ENCODE peak calls at places on chromosomes 4 and X, in four cellular contexts. X is NT2/D1, S is A673, Q is mesenchymal stem cell. H is an unnamed sample.

GRCh38 chr4:73257995-73258667 is 467 bp downstream of the ANKRD17 start:
- DNase-seq in S (peak; percentile 27), Q (peak; percentile 68), X (no peak), H (no peak)

GRCh38 chrX:40468033-40468979 is 112.5 kb upstream of the ATP6AP2 start:
- DNase-seq in S (peak; percentile 66), X (peak; percentile 57), Q (peak; percentile 38), H (peak; percentile 72)

GRCh38 chrX:44946771-44947170 is 73.8 kb downstream of the KDM6A start:
- DNase-seq in Q (no peak), X (no peak), S (peak; percentile 29), H (no peak)

GRCh38 chr4:9904976-9905587 is 116.2 kb downstream of the SLC2A9 start:
- DNase-seq in Q (no peak), X (no peak), S (no peak), H (no peak)

GRCh38 chr4:4542824-4543485 is 1.1 kb upstream of the STX18 start:
- DNase-seq in S (no peak), Q (no peak), X (no peak), H (peak; percentile 45)

GRCh38 chr4:8386731-8387130 is 53.8 kb downstream of the ACOX3 start:
- DNase-seq in Q (no peak), S (no peak), X (no peak), H (no peak)

GRCh38 chrX:3518870-3519269 is 172.4 kb upstream of the MXRA5 start:
- DNase-seq in Q (peak; percentile 87), S (no peak), X (no peak), H (no peak)

GRCh38 chr4:6301051-6301731 is 31.5 kb downstream of the WFS1 start:
- DNase-seq in X (no peak), S (no peak), Q (no peak), H (no peak)

GRCh38 chr4:167234388-167234881 is at the start of gene SPOCK3:
- DNase-seq in S (peak; percentile 31), Q (peak; percentile 44), X (no peak), H (peak; percentile 75)

GRCh38 chrX:31550169-31550568 is 478.3 kb upstream of the FTHL17 start:
- DNase-seq in Q (no peak), S (no peak), X (no peak), H (no peak)

GRCh38 chr4:111040904-111041303 is 418.0 kb upstream of the PITX2 start:
- DNase-seq in Q (no peak), S (no peak), X (no peak), H (no peak)

GRCh38 chr4:170682511-170682910 is 592.8 kb upstream of the AADAT start:
- DNase-seq in X (peak; percentile 13), Q (no peak), S (no peak), H (peak; percentile 24)

GRCh38 chr4:98928131-98928504 is 815 bp downstream of the EIF4E start:
- DNase-seq in X (peak; percentile 56), Q (peak; percentile 91), S (peak; percentile 91), H (peak; percentile 93)

GRCh38 chrX:153765138-153766079 is 1.4 kb downstream of the PLXNB3 start:
- DNase-seq in S (no peak), X (no peak), Q (peak; percentile 28), H (no peak)

GRCh38 chrX:153970398-153971123 is 1.1 kb downstream of the HCFC1 start:
- DNase-seq in S (peak; percentile 86), X (peak; percentile 32), Q (peak; percentile 79), H (peak; percentile 73)

GRCh38 chrX:94178145-94178790 is 504.3 kb downstream of the FAM133A start:
- DNase-seq in X (no peak), Q (peak; percentile 18), S (peak; percentile 0), H (no peak)

GRCh38 chr4:94671113-94671512 is 86.6 kb upstream of the BMPR1B start:
- DNase-seq in Q (no peak), X (no peak), S (no peak), H (no peak)

GRCh38 chr4:786074-786741 is 39.7 kb downstream of the CPLX1 start:
- DNase-seq in X (no peak), S (no peak), Q (no peak), H (peak; percentile 33)

GRCh38 chr4:7054106-7054880 is 11.1 kb downstream of the TADA2B start:
- DNase-seq in S (no peak), X (no peak), Q (no peak), H (no peak)

GRCh38 chrX:100410901-100411801 is 1.1 kb upstream of the PCDH19 start:
- DNase-seq in X (no peak), Q (no peak), S (no peak), H (peak; percentile 47)

GRCh38 chrX:72086995-72087394 is 44.7 kb downstream of the RTL5 start:
- DNase-seq in Q (no peak), S (no peak), X (no peak), H (no peak)

GRCh38 chr4:54395013-54395527 is 166.0 kb downstream of the PDGFRA start:
- DNase-seq in X (no peak), Q (no peak), S (no peak), H (no peak)

GRCh38 chr4:138329506-138330070 is 87.4 kb upstream of the SLC7A11 start:
- DNase-seq in S (no peak), Q (no peak), X (no peak), H (no peak)

GRCh38 chr4:36226430-36227227 is 17.7 kb downstream of the ARAP2 start:
- DNase-seq in S (no peak), X (no peak), Q (no peak), H (no peak)

GRCh38 chr4:55216871-55217635 is 91.7 kb upstream of the KDR start:
- DNase-seq in S (peak; percentile 14), X (no peak), Q (peak; percentile 11), H (peak; percentile 19)

GRCh38 chr4:89221175-89221867 is 86.3 kb downstream of the GPRIN3 start:
- DNase-seq in Q (peak; percentile 33), S (no peak), X (no peak), H (no peak)

GRCh38 chrX:78997870-78998558 is 52.8 kb downstream of the P2RY10 start:
- DNase-seq in S (no peak), X (no peak), Q (no peak), H (peak; percentile 1)

GRCh38 chr4:139800082-139800481 is 134.5 kb downstream of the MGST2 start:
- DNase-seq in Q (no peak), X (no peak), S (no peak), H (no peak)

GRCh38 chr4:112075129-112075753 is 70.0 kb upstream of the FAM241A start:
- DNase-seq in Q (peak; percentile 71), X (peak; percentile 35), S (peak; percentile 76), H (peak; percentile 68)

GRCh38 chrX:73214366-73215094 is at the start of gene NAP1L2:
- DNase-seq in X (peak; percentile 22), S (peak; percentile 4), Q (no peak), H (peak; percentile 61)

GRCh38 chr4:4775493-4776004 is 83.9 kb upstream of the MSX1 start:
- DNase-seq in Q (no peak), S (no peak), X (no peak), H (no peak)

GRCh38 chrX:76026292-76026691 is 146.6 kb upstream of the PBDC1 start:
- DNase-seq in S (no peak), Q (no peak), X (no peak), H (peak; percentile 18)

GRCh38 chr4:88033309-88033708 is 25.9 kb downstream of the PKD2 start:
- DNase-seq in Q (peak; percentile 76), S (peak; percentile 47), X (peak; percentile 6), H (peak; percentile 69)

GRCh38 chr4:10623241-10623640 is 61.3 kb downstream of the CLNK start:
- DNase-seq in Q (no peak), S (no peak), X (no peak), H (no peak)

GRCh38 chr4:37674446-37674845 is 11.7 kb downstream of the RELL1 start:
- DNase-seq in Q (no peak), S (peak; percentile 50), X (no peak), H (no peak)

GRCh38 chr4:37671072-37671471 is 15.1 kb downstream of the RELL1 start:
- DNase-seq in X (no peak), S (no peak), Q (no peak), H (no peak)

GRCh38 chr4:37670249-37670648 is 15.9 kb downstream of the RELL1 start:
- DNase-seq in S (no peak), Q (no peak), X (no peak), H (no peak)

GRCh38 chr4:37675587-37676290 is 10.4 kb downstream of the RELL1 start:
- DNase-seq in X (no peak), S (no peak), Q (no peak), H (no peak)

GRCh38 chr4:37673523-37674192 is 12.5 kb downstream of the RELL1 start:
- DNase-seq in X (no peak), S (no peak), Q (no peak), H (no peak)
- H3K4me1 ChIP-seq in X (no peaks in the 10 kb centered on the region), S (peaks cover 16% of the 10 kb centered on the region), Q (peaks cover 7% of the 10 kb centered on the region), H (peaks cover 11% of the 10 kb centered on the region)

DNA sequence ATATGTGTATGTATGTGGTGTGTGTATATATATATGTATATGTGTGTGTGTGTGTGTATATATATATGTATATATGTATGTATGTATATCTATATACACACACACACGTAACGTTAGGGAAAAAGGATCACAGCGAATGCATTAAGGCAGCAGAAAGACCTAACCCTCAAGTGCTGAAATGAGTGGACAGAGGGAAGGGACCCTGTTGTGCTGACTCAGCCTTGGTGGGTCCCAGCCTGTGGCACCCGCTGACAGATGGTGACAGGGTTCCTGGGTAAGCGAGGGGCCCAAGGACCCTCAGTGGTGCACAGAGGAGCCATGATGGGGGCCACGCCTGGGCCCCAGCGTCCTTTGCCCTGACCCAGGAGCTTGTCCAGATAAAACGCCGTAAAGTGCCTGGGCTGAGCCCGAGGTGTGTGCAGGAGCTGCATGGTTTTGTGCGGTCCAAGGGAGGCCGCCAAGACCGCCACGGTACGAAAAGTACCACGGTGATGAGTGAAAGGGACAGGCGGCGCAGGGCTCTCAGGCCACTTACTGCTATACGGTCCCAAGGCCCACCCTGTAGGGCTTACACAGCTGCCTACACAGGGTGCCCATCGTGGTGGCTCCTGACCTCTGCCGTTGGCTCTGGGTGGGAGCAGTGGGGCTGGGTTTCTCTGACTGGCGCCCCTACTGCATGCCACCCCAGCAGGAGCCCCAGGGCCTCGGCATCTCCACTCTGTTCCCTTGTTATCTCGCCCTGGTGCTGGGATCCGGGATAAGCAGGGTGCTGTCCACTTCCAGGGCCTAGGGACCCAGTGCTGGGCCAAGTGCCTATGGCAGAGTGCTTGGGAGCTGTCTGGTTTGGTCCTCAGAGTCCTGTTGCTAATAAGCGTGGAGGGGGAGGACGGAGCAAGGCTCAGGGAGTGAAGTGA is 10.0 kb downstream of the SH3BP2 start:
- DNase-seq in S (no peak), Q (no peak), X (no peak), H (no peak)
- H3K4me1 ChIP-seq in S (peaks cover 11% of the 10 kb centered on the region), Q (peaks cover 73% of the 10 kb centered on the region), X (peaks cover 40% of the 10 kb centered on the region), H (peaks cover 20% of the 10 kb centered on the region)

DNA sequence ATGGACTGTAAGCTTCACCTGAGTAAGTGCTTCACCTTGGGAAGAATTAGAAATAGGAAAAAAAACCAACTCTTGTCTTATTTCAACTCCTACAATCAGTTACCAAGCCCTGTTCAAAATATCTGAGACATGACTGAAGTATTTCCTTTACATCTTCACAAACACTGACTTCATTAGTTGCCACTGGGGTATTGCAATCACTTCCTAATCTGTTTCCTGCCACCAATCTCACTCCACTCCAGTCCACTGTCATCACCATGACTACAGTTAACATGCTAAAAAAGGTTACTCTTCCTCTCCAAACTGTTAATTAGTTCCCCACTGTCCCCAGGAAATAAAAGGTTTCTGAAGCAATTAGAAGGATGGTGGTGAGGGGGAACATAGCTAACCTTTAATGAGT is 3.3 kb upstream of the SUPT20HL1 start:
- DNase-seq in S (peak; percentile 39), Q (peak; percentile 31), X (no peak), H (no peak)
- H3K4me1 ChIP-seq in S (peaks cover 7% of the 10 kb centered on the region), Q (no peaks in the 10 kb centered on the region), X (no peaks in the 10 kb centered on the region), H (peaks cover 8% of the 10 kb centered on the region)

GRCh38 chr4:125649452-125649851 is 334.7 kb downstream of the FAT4 start:
- DNase-seq in Q (no peak), X (no peak), S (no peak), H (no peak)
- H3K4me1 ChIP-seq in Q (no peaks in the 10 kb centered on the region), X (no peaks in the 10 kb centered on the region), S (no peaks in the 10 kb centered on the region), H (peaks cover 9% of the 10 kb centered on the region)

GRCh38 chr4:82599336-82599735 is 37.5 kb upstream of the TMEM150C start:
- DNase-seq in Q (no peak), S (no peak), X (no peak), H (peak; percentile 32)
- H3K4me1 ChIP-seq in Q (no peaks in the 10 kb centered on the region), S (no peaks in the 10 kb centered on the region), X (no peaks in the 10 kb centered on the region), H (no peaks in the 10 kb centered on the region)

H was measured in neural progenitor cell.